ENCODE peak calls at places on chromosomes 5 and 9, in six cellular contexts. One of them, this sample, is unnamed. For H3K27me3, the result is how much of the 10 kb centered on the place peaks cover.

GRCh38 chr5:143229896-143230675 is 173.4 kb downstream of the NR3C1 start:
- DNase-seq in heart right ventricle: no peak
- DNase-seq in upper lobe of right lung: no peak
- DNase-seq in brain microvascular endothelial cell: no peak
- DNase-seq in bronchial epithelial cell: peak
- DNase-seq in effector memory CD4-positive, alpha-beta T cell: peak
- DNase-seq in this sample: no peak

GRCh38 chr5:142683885-142684505 is 1.9 kb downstream of the FGF1 start:
- DNase-seq in upper lobe of right lung: no peak
- DNase-seq in brain microvascular endothelial cell: no peak
- DNase-seq in bronchial epithelial cell: no peak
- DNase-seq in effector memory CD4-positive, alpha-beta T cell: no peak
- DNase-seq in heart right ventricle: no peak
- DNase-seq in this sample: no peak

GRCh38 chr5:151947924-151948323 is 23.3 kb upstream of the GLRA1 start:
- DNase-seq in heart right ventricle: no peak
- DNase-seq in bronchial epithelial cell: peak
- DNase-seq in upper lobe of right lung: no peak
- DNase-seq in effector memory CD4-positive, alpha-beta T cell: no peak
- DNase-seq in brain microvascular endothelial cell: peak
- DNase-seq in this sample: no peak

GRCh38 chr9:6692433-6692832 is 46.9 kb upstream of the GLDC start:
- DNase-seq in upper lobe of right lung: no peak
- DNase-seq in brain microvascular endothelial cell: no peak
- DNase-seq in bronchial epithelial cell: no peak
- DNase-seq in effector memory CD4-positive, alpha-beta T cell: no peak
- DNase-seq in heart right ventricle: no peak
- DNase-seq in this sample: no peak

GRCh38 chr5:148746826-148747535 is 79.4 kb upstream of the ADRB2 start:
- DNase-seq in brain microvascular endothelial cell: no peak
- DNase-seq in heart right ventricle: no peak
- DNase-seq in bronchial epithelial cell: peak
- DNase-seq in upper lobe of right lung: no peak
- DNase-seq in effector memory CD4-positive, alpha-beta T cell: no peak
- DNase-seq in this sample: no peak

GRCh38 chr5:37575541-37576489 is 196.7 kb downstream of the WDR70 start:
- DNase-seq in upper lobe of right lung: no peak
- DNase-seq in effector memory CD4-positive, alpha-beta T cell: no peak
- DNase-seq in heart right ventricle: no peak
- DNase-seq in brain microvascular endothelial cell: peak
- DNase-seq in bronchial epithelial cell: no peak
- DNase-seq in this sample: no peak

GRCh38 chr9:88706193-88707112 is 171.5 kb downstream of the NXNL2 start:
- DNase-seq in heart right ventricle: no peak
- DNase-seq in upper lobe of right lung: no peak
- DNase-seq in bronchial epithelial cell: no peak
- DNase-seq in effector memory CD4-positive, alpha-beta T cell: no peak
- DNase-seq in brain microvascular endothelial cell: no peak
- DNase-seq in this sample: no peak

GRCh38 chr5:88660326-88660946 is 222.5 kb downstream of the MEF2C start:
- DNase-seq in effector memory CD4-positive, alpha-beta T cell: no peak
- DNase-seq in upper lobe of right lung: no peak
- DNase-seq in bronchial epithelial cell: peak
- DNase-seq in brain microvascular endothelial cell: no peak
- DNase-seq in heart right ventricle: no peak
- DNase-seq in this sample: no peak

GRCh38 chr5:28009526-28010025 is 971.2 kb upstream of the CDH9 start:
- DNase-seq in brain microvascular endothelial cell: no peak
- DNase-seq in upper lobe of right lung: no peak
- DNase-seq in bronchial epithelial cell: peak
- DNase-seq in heart right ventricle: no peak
- DNase-seq in effector memory CD4-positive, alpha-beta T cell: no peak
- DNase-seq in this sample: no peak

GRCh38 chr5:42583322-42583721 is 160.1 kb downstream of the GHR start:
- DNase-seq in heart right ventricle: peak
- DNase-seq in brain microvascular endothelial cell: peak
- DNase-seq in effector memory CD4-positive, alpha-beta T cell: no peak
- DNase-seq in bronchial epithelial cell: peak
- DNase-seq in upper lobe of right lung: no peak
- DNase-seq in this sample: no peak

GRCh38 chr9:107439991-107440456 is 49.5 kb downstream of the KLF4 start:
- DNase-seq in upper lobe of right lung: no peak
- DNase-seq in brain microvascular endothelial cell: no peak
- DNase-seq in bronchial epithelial cell: no peak
- DNase-seq in heart right ventricle: no peak
- DNase-seq in effector memory CD4-positive, alpha-beta T cell: no peak
- DNase-seq in this sample: no peak

GRCh38 chr9:72753261-72753893 is 199.5 kb downstream of the ALDH1A1 start:
- DNase-seq in brain microvascular endothelial cell: peak
- DNase-seq in heart right ventricle: no peak
- DNase-seq in upper lobe of right lung: no peak
- DNase-seq in bronchial epithelial cell: peak
- DNase-seq in effector memory CD4-positive, alpha-beta T cell: no peak
- DNase-seq in this sample: no peak

GRCh38 chr5:52809884-52810283 is 22.2 kb downstream of the ITGA1 start:
- DNase-seq in bronchial epithelial cell: peak
- DNase-seq in heart right ventricle: no peak
- DNase-seq in brain microvascular endothelial cell: no peak
- DNase-seq in effector memory CD4-positive, alpha-beta T cell: no peak
- DNase-seq in upper lobe of right lung: no peak
- DNase-seq in this sample: no peak

GRCh38 chr9:83620841-83621636 is 1.9 kb upstream of the IDNK start:
- DNase-seq in brain microvascular endothelial cell: peak
- DNase-seq in heart right ventricle: peak
- DNase-seq in upper lobe of right lung: no peak
- DNase-seq in effector memory CD4-positive, alpha-beta T cell: no peak
- DNase-seq in bronchial epithelial cell: peak
- DNase-seq in this sample: no peak

GRCh38 chr5:43601454-43602260 is 1.3 kb upstream of the NNT start:
- DNase-seq in heart right ventricle: peak
- DNase-seq in upper lobe of right lung: no peak
- DNase-seq in bronchial epithelial cell: peak
- DNase-seq in brain microvascular endothelial cell: peak
- DNase-seq in effector memory CD4-positive, alpha-beta T cell: no peak
- DNase-seq in this sample: no peak

GRCh38 chr5:54544044-54544443 is 26.5 kb downstream of the SNX18 start:
- DNase-seq in upper lobe of right lung: no peak
- DNase-seq in effector memory CD4-positive, alpha-beta T cell: no peak
- DNase-seq in bronchial epithelial cell: no peak
- DNase-seq in heart right ventricle: no peak
- DNase-seq in brain microvascular endothelial cell: no peak
- DNase-seq in this sample: no peak

GRCh38 chr9:113661074-113661473 is 197.5 kb downstream of the RGS3 start:
- DNase-seq in bronchial epithelial cell: no peak
- DNase-seq in effector memory CD4-positive, alpha-beta T cell: no peak
- DNase-seq in upper lobe of right lung: no peak
- DNase-seq in brain microvascular endothelial cell: no peak
- DNase-seq in heart right ventricle: no peak
- DNase-seq in this sample: peak

GRCh38 chr9:133117271-133118178 is 3.5 kb downstream of the RALGDS start:
- DNase-seq in heart right ventricle: peak
- DNase-seq in bronchial epithelial cell: no peak
- DNase-seq in upper lobe of right lung: no peak
- DNase-seq in brain microvascular endothelial cell: no peak
- DNase-seq in effector memory CD4-positive, alpha-beta T cell: no peak
- DNase-seq in this sample: peak

GRCh38 chr9:34993502-34994428 is 4.2 kb downstream of the DNAJB5 start:
- DNase-seq in bronchial epithelial cell: peak
- DNase-seq in effector memory CD4-positive, alpha-beta T cell: no peak
- DNase-seq in upper lobe of right lung: peak
- DNase-seq in brain microvascular endothelial cell: no peak
- DNase-seq in heart right ventricle: peak
- DNase-seq in this sample: no peak

GRCh38 chr5:72883850-72884249 is 67.4 kb downstream of the TNPO1 start:
- DNase-seq in brain microvascular endothelial cell: no peak
- DNase-seq in bronchial epithelial cell: no peak
- DNase-seq in effector memory CD4-positive, alpha-beta T cell: no peak
- DNase-seq in upper lobe of right lung: no peak
- DNase-seq in heart right ventricle: no peak
- DNase-seq in this sample: no peak

GRCh38 chr5:73859696-73860095 is 233.7 kb downstream of the ARHGEF28 start:
- DNase-seq in upper lobe of right lung: no peak
- DNase-seq in heart right ventricle: no peak
- DNase-seq in bronchial epithelial cell: no peak
- DNase-seq in effector memory CD4-positive, alpha-beta T cell: no peak
- DNase-seq in brain microvascular endothelial cell: no peak
- DNase-seq in this sample: no peak

GRCh38 chr9:68540712-68541535 is at the start of gene TMEM252:
- DNase-seq in brain microvascular endothelial cell: no peak
- DNase-seq in heart right ventricle: no peak
- DNase-seq in upper lobe of right lung: no peak
- DNase-seq in effector memory CD4-positive, alpha-beta T cell: no peak
- DNase-seq in bronchial epithelial cell: no peak
- DNase-seq in this sample: no peak

GRCh38 chr9:68533678-68534077 is 7.0 kb downstream of the TMEM252 start:
- DNase-seq in upper lobe of right lung: no peak
- DNase-seq in heart right ventricle: no peak
- DNase-seq in brain microvascular endothelial cell: no peak
- DNase-seq in effector memory CD4-positive, alpha-beta T cell: no peak
- DNase-seq in bronchial epithelial cell: no peak
- DNase-seq in this sample: no peak

GRCh38 chr9:68541568-68541967 is 885 bp upstream of the TMEM252 start:
- DNase-seq in upper lobe of right lung: no peak
- DNase-seq in brain microvascular endothelial cell: no peak
- DNase-seq in heart right ventricle: no peak
- DNase-seq in effector memory CD4-positive, alpha-beta T cell: no peak
- DNase-seq in bronchial epithelial cell: no peak
- DNase-seq in this sample: no peak

GRCh38 chr9:68536876-68537490 is 3.7 kb downstream of the TMEM252 start:
- DNase-seq in brain microvascular endothelial cell: no peak
- DNase-seq in bronchial epithelial cell: no peak
- DNase-seq in upper lobe of right lung: no peak
- DNase-seq in effector memory CD4-positive, alpha-beta T cell: no peak
- DNase-seq in heart right ventricle: no peak
- DNase-seq in this sample: no peak

DNA sequence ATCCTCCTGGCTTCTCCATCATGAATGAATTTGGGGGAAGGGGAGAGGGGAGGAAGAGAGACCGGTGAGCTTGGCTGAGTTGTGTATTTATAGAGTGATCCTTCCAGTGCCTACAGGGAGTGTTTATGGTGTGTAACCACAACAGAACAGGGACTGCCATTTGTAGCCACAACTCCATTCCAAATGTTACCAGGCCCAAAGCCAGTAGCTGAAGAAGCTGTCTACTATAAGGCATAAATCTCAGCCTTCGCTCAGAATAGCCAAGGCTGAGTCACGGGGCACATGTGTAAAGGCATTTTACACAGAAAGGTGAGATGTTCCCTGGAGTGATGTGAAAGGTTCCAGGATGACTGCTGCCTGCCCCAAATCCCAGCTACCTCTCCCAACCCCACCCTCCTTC is 2.5 kb downstream of the TMEM252 start:
- DNase-seq in heart right ventricle: peak
- DNase-seq in bronchial epithelial cell: no peak
- DNase-seq in upper lobe of right lung: no peak
- DNase-seq in effector memory CD4-positive, alpha-beta T cell: no peak
- DNase-seq in brain microvascular endothelial cell: no peak
- DNase-seq in this sample: no peak
- H3K27me3 ChIP-seq in heart right ventricle: under half
- H3K27me3 ChIP-seq in bronchial epithelial cell: under half
- H3K27me3 ChIP-seq in upper lobe of right lung: under half
- H3K27me3 ChIP-seq in effector memory CD4-positive, alpha-beta T cell: under half
- H3K27me3 ChIP-seq in brain microvascular endothelial cell: under half
- H3K27me3 ChIP-seq in this sample: under half

GRCh38 chr5:132009706-132010405 is 1.6 kb downstream of the ACSL6 start:
- DNase-seq in heart right ventricle: no peak
- DNase-seq in upper lobe of right lung: peak
- DNase-seq in brain microvascular endothelial cell: no peak
- DNase-seq in bronchial epithelial cell: no peak
- DNase-seq in effector memory CD4-positive, alpha-beta T cell: no peak
- DNase-seq in this sample: no peak

GRCh38 chr5:132013006-132013689 is 1.7 kb upstream of the ACSL6 start:
- DNase-seq in brain microvascular endothelial cell: no peak
- DNase-seq in upper lobe of right lung: peak
- DNase-seq in heart right ventricle: peak
- DNase-seq in effector memory CD4-positive, alpha-beta T cell: no peak
- DNase-seq in bronchial epithelial cell: no peak
- DNase-seq in this sample: peak

GRCh38 chr5:132010645-132011560 is 555 bp downstream of the ACSL6 start:
- DNase-seq in effector memory CD4-positive, alpha-beta T cell: no peak
- DNase-seq in bronchial epithelial cell: no peak
- DNase-seq in brain microvascular endothelial cell: no peak
- DNase-seq in heart right ventricle: no peak
- DNase-seq in upper lobe of right lung: peak
- DNase-seq in this sample: no peak

GRCh38 chr5:132012385-132013005 is 1.0 kb upstream of the ACSL6 start:
- DNase-seq in upper lobe of right lung: peak
- DNase-seq in effector memory CD4-positive, alpha-beta T cell: no peak
- DNase-seq in heart right ventricle: peak
- DNase-seq in brain microvascular endothelial cell: peak
- DNase-seq in bronchial epithelial cell: peak
- DNase-seq in this sample: peak

GRCh38 chr5:132011561-132012384 is at the start of gene ACSL6:
- DNase-seq in brain microvascular endothelial cell: no peak
- DNase-seq in effector memory CD4-positive, alpha-beta T cell: peak
- DNase-seq in bronchial epithelial cell: no peak
- DNase-seq in heart right ventricle: no peak
- DNase-seq in upper lobe of right lung: peak
- DNase-seq in this sample: no peak
- H3K4me3 ChIP-seq in brain microvascular endothelial cell: peak
- H3K4me3 ChIP-seq in effector memory CD4-positive, alpha-beta T cell: peak
- H3K4me3 ChIP-seq in bronchial epithelial cell: peak
- H3K4me3 ChIP-seq in heart right ventricle: peak
- H3K4me3 ChIP-seq in upper lobe of right lung: peak
- H3K4me3 ChIP-seq in this sample: peak

GRCh38 chr9:126612329-126612812 is 1.4 kb upstream of the LMX1B start:
- DNase-seq in upper lobe of right lung: no peak
- DNase-seq in effector memory CD4-positive, alpha-beta T cell: no peak
- DNase-seq in heart right ventricle: no peak
- DNase-seq in brain microvascular endothelial cell: no peak
- DNase-seq in bronchial epithelial cell: no peak
- DNase-seq in this sample: no peak
- H3K27me3 ChIP-seq in upper lobe of right lung: half or more
- H3K27me3 ChIP-seq in effector memory CD4-positive, alpha-beta T cell: half or more
- H3K27me3 ChIP-seq in heart right ventricle: half or more
- H3K27me3 ChIP-seq in brain microvascular endothelial cell: half or more
- H3K27me3 ChIP-seq in bronchial epithelial cell: half or more
- H3K27me3 ChIP-seq in this sample: under half

DNA sequence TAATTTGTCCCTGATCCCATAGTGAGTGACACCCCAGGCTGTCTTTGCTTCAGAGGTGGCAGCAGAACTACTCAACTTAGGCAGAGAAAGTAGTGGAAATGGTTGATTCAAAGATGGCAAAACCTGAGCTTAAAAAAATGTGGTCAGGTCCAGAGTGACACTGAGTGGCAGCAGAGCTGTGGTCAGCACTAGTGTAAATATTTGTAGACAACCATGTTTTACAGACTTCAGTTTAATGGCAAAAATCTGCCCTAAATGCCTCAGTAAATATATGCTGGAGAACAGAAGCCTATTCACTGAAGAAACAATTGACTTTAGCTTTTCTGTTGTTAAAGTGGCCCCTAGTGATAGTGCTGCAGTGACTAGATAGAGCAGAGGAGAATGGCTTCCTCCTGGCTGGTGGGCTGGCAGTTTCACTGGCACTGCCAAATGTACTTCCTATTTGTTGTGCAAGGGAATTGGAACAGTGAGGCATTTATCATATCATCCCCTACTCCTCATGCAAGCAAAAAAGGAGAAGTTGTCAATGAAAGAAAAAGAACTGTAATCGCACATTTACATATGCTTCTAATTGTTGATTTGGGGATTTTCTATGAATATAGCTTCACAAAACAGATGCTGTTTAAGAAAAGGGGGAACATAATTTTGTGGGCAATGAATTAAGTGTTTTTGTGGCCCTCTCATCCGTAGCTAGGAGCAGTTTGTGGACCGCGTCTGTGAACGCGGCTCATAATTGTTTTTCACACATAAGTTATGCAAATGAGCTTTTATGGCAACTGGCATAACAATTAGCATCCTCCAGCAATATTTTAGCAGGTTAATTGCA is 12.0 kb downstream of the PBX3 start:
- DNase-seq in brain microvascular endothelial cell: no peak
- DNase-seq in bronchial epithelial cell: no peak
- DNase-seq in effector memory CD4-positive, alpha-beta T cell: no peak
- DNase-seq in heart right ventricle: no peak
- DNase-seq in upper lobe of right lung: no peak
- DNase-seq in this sample: no peak
- H3K4me3 ChIP-seq in brain microvascular endothelial cell: no peak
- H3K4me3 ChIP-seq in bronchial epithelial cell: no peak
- H3K4me3 ChIP-seq in effector memory CD4-positive, alpha-beta T cell: no peak
- H3K4me3 ChIP-seq in heart right ventricle: peak
- H3K4me3 ChIP-seq in upper lobe of right lung: peak
- H3K4me3 ChIP-seq in this sample: no peak